ENCODE peak calls at places on chromosome 5, in eight cellular contexts. S is IMR-90, Z is bronchial epithelial cell, I is fibroblast of lung, H is foreskin fibroblast, O is left ventricle myocardium inferior, B is PC-9, V is mammary epithelial cell. W is an unnamed sample.

GRCh38 chr5:119218830-119219782 is 136.7 kb upstream of the TNFAIP8 start:
- DNase-seq in S (peak; percentile 6), Z (no peak), I (peak; percentile 10), H (peak; percentile 22), O (no peak), B (no peak), V (no peak), W (no peak)

GRCh38 chr5:177608243-177609075 is 8.5 kb downstream of the B4GALT7 start:
- DNase-seq in S (no peak), Z (no peak), I (no peak), H (no peak), O (no peak), B (no peak), V (no peak), W (no peak)

GRCh38 chr5:117337064-117337749 is 762.6 kb upstream of the SEMA6A start:
- DNase-seq in S (no peak), Z (peak; percentile 28), I (no peak), H (no peak), O (no peak), B (no peak), V (no peak), W (no peak)

GRCh38 chr5:5658226-5658625 is 235.7 kb downstream of the ICE1 start:
- DNase-seq in S (no peak), Z (peak; percentile 27), I (peak; percentile 44), H (no peak), O (no peak), B (no peak), V (no peak), W (no peak)

GRCh38 chr5:15938186-15938585 is 241.4 kb downstream of the MARCHF11 start:
- DNase-seq in S (peak; percentile 13), Z (no peak), I (no peak), H (peak; percentile 73), O (no peak), B (no peak), V (no peak), W (no peak)

GRCh38 chr5:137975208-137975607 is 57.7 kb downstream of the FAM13B start:
- DNase-seq in S (no peak), Z (no peak), I (no peak), H (no peak), O (no peak), B (no peak), V (no peak), W (no peak)

GRCh38 chr5:168592014-168592368 is 12.8 kb upstream of the PANK3 start:
- DNase-seq in S (peak; percentile 35), Z (peak; percentile 12), I (peak; percentile 68), H (peak; percentile 71), O (no peak), B (peak; percentile 26), V (peak; percentile 26), W (no peak)

GRCh38 chr5:7017004-7017770 is 304.0 kb downstream of the TENT4A start:
- DNase-seq in S (no peak), Z (no peak), I (no peak), H (no peak), O (no peak), B (no peak), V (no peak), W (no peak)

GRCh38 chr5:77828445-77828844 is 52.3 kb upstream of the TBCA start:
- DNase-seq in S (no peak), Z (peak; percentile 10), I (no peak), H (peak; percentile 10), O (no peak), B (no peak), V (no peak), W (no peak)

GRCh38 chr5:169910393-169910792 is 69.9 kb downstream of the INSYN2B start:
- DNase-seq in S (no peak), Z (no peak), I (no peak), H (no peak), O (no peak), B (no peak), V (no peak), W (no peak)

GRCh38 chr5:178331491-178331981 is 98.9 kb upstream of the PHYKPL start:
- DNase-seq in S (no peak), Z (peak; percentile 16), I (no peak), H (peak; percentile 24), O (peak; percentile 73), B (peak; percentile 35), V (no peak), W (no peak)

GRCh38 chr5:180644129-180644824 is 5.1 kb downstream of the FLT4 start:
- DNase-seq in S (no peak), Z (no peak), I (no peak), H (no peak), O (no peak), B (no peak), V (no peak), W (no peak)

GRCh38 chr5:87924451-87924850 is 344.2 kb downstream of the TMEM161B start:
- DNase-seq in S (no peak), Z (peak; percentile 6), I (no peak), H (no peak), O (no peak), B (peak; percentile 64), V (no peak), W (no peak)

GRCh38 chr5:78829811-78830499 is 155.2 kb downstream of the ARSB start:
- DNase-seq in S (peak; percentile 25), Z (no peak), I (peak; percentile 31), H (peak; percentile 36), O (peak; percentile 81), B (no peak), V (no peak), W (no peak)

GRCh38 chr5:62340979-62341378 is 35.0 kb downstream of the KIF2A start:
- DNase-seq in S (no peak), Z (no peak), I (no peak), H (no peak), O (no peak), B (no peak), V (no peak), W (no peak)

GRCh38 chr5:44099643-44100042 is 289.6 kb downstream of the FGF10 start:
- DNase-seq in S (no peak), Z (no peak), I (no peak), H (no peak), O (no peak), B (no peak), V (no peak), W (no peak)

GRCh38 chr5:131773805-131774204 is 23.0 kb downstream of the FNIP1 start:
- DNase-seq in S (no peak), Z (peak; percentile 30), I (no peak), H (no peak), O (no peak), B (no peak), V (no peak), W (no peak)

GRCh38 chr5:17000296-17000939 is 64.3 kb upstream of the MYO10 start:
- DNase-seq in S (peak; percentile 98), Z (peak; percentile 82), I (peak; percentile 99), H (peak; percentile 91), O (no peak), B (peak; percentile 41), V (peak; percentile 84), W (peak; percentile 90)
- H3K4me3 ChIP-seq in S (no peak overlapping the region), Z (no peak overlapping the region), I (no peak overlapping the region), H (no peak overlapping the region), O (no peak overlapping the region), B (no peak overlapping the region), V (no peak overlapping the region), W (no peak overlapping the region)

DNA sequence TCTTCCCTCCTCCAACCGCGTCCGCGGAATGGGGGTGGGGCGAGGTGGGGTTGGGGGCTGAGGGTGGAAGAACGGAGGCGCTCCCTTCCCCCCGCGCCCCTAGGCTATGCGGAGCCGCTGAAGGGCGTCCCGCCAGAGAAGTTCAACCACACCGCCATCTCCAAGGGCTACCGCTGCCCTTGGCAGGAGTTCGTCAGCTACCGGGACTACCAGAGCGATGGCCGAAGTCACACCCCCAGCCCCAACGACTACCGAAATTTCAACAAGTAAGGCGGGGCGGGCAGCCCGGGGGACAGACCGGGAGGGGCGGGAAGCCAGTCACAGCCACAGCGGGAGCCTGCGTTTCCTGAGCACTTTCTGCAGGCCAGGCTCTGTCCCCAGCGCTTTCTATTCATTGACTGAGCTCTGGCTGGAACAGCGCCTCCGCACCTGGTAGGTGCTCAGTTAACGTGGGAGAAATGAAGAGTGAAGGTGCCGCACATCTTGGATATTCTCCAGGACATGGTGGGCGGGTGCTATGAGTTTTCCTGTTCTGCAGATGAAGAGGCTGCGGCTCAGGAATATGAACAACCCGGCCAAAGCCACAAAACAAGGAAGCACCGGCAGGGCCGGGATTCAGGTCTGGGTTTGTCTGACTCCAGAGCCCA is 11.3 kb downstream of the MYOZ3 start:
- DNase-seq in S (no peak), Z (peak; percentile 91), I (peak; percentile 52), H (peak; percentile 38), O (peak; percentile 44), B (peak; percentile 54), V (peak; percentile 76), W (no peak)
- TF ChIP-seq CTCF in S (no peak), Z (no peak), I (no peak), H (no peak), O (no peak), B (no peak), V (peak; percentile 12), W (no peak)

GRCh38 chr5:61306531-61307195 is 25.4 kb upstream of the ZSWIM6 start:
- DNase-seq in S (peak; percentile 93), Z (peak; percentile 84), I (peak; percentile 89), H (peak; percentile 79), O (no peak), B (no peak), V (no peak), W (no peak)
- H3K4me3 ChIP-seq in S (peak overlapping the region; percentile 12), Z (no peak overlapping the region), I (no peak overlapping the region), H (no peak overlapping the region), O (no peak overlapping the region), B (no peak overlapping the region), V (no peak overlapping the region), W (no peak overlapping the region)

GRCh38 chr5:38166832-38167231 is 91.5 kb upstream of the EGFLAM start:
- DNase-seq in S (no peak), Z (no peak), I (no peak), H (no peak), O (no peak), B (no peak), V (no peak), W (no peak)

GRCh38 chr5:38164776-38165399 is 93.5 kb upstream of the EGFLAM start:
- DNase-seq in S (no peak), Z (no peak), I (no peak), H (no peak), O (no peak), B (no peak), V (no peak), W (no peak)

GRCh38 chr5:38165435-38165834 is 92.9 kb upstream of the EGFLAM start:
- DNase-seq in S (no peak), Z (no peak), I (no peak), H (no peak), O (no peak), B (no peak), V (no peak), W (no peak)

GRCh38 chr5:38162625-38163024 is 95.7 kb upstream of the EGFLAM start:
- DNase-seq in S (peak; percentile 8), Z (no peak), I (peak; percentile 2), H (no peak), O (no peak), B (no peak), V (peak; percentile 14), W (no peak)

DNA sequence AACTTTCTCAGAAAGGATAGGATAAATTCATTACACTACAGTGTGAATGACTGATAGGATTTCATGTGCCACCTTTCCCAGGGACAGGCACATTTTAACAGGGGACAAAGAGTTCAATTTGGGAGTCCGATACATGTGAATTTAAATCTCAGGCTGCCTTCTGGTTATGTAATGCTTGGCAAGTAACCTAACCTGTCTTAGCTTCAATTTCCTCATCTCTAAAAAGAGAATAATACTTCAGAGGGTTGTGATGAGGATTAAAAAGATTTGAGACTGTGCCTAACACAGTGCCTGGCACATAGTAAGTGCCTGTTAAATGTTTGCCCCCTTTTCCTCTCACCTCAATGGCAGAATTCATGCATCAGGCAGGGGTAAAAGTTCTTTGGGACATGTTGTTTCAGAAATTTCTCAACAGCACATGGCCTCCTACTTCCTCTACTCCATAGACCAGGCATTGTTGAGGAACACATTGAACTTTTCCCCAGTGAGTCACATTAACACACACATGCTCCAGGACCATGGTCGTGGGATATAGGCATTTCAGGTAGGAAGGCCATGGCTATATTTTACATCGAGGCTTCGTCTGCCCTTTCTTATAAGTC is 94.6 kb upstream of the EGFLAM start:
- DNase-seq in S (no peak), Z (peak; percentile 10), I (no peak), H (no peak), O (no peak), B (no peak), V (peak; percentile 19), W (no peak)
- TF ChIP-seq CTCF in S (no peak), Z (no peak), I (no peak), H (no peak), O (no peak), B (no peak), V (no peak), W (no peak)